ENCODE peak calls at places on chromosomes 1 and 21, in eight cellular contexts. S is IMR-90, A is OCI-LY7, W is A549, P is fibroblast of lung, O is PC-9, Z is keratinocyte, Y is neural progenitor cell. J is an unnamed sample.

GRCh38 chr1:10057305-10057704 is 24.5 kb downstream of the UBE4B start:
- DNase-seq in A (no peak), Y (no peak), O (no peak), Z (no peak), S (peak; percentile 48), P (peak; percentile 28), W (no peak), J (no peak)

GRCh38 chr1:225908773-225909172 is 15.3 kb downstream of the PYCR2 start:
- DNase-seq in W (no peak), S (no peak), Y (no peak), O (no peak), Z (no peak), A (no peak), P (no peak), J (no peak)

GRCh38 chr1:110433803-110434202 is 17.1 kb upstream of the PROK1 start:
- DNase-seq in O (peak; percentile 87), Z (no peak), S (peak; percentile 20), P (peak; percentile 17), Y (peak; percentile 74), W (peak; percentile 64), A (peak; percentile 34), J (no peak)

GRCh38 chr1:243293941-243294722 is 38.3 kb downstream of the SDCCAG8 start:
- DNase-seq in Z (no peak), P (no peak), Y (peak; percentile 3), O (no peak), S (no peak), A (no peak), W (no peak), J (no peak)

GRCh38 chr1:216447898-216448568 is 24.8 kb upstream of the USH2A start:
- DNase-seq in S (peak; percentile 43), O (no peak), P (no peak), Y (no peak), W (no peak), A (no peak), Z (no peak), J (no peak)

GRCh38 chr1:91712981-91713841 is 172.7 kb downstream of the TGFBR3 start:
- DNase-seq in Z (no peak), W (no peak), Y (no peak), P (peak; percentile 77), O (no peak), A (no peak), S (peak; percentile 78), J (no peak)

GRCh38 chr1:14969006-14969405 is 184.5 kb upstream of the TMEM51 start:
- DNase-seq in W (no peak), O (no peak), A (no peak), Y (peak; percentile 27), S (no peak), Z (no peak), P (no peak), J (peak; percentile 90)

GRCh38 chr21:33931799-33932390 is 16.3 kb upstream of the ATP5PO start:
- DNase-seq in Y (no peak), P (peak; percentile 58), Z (no peak), S (no peak), A (no peak), W (no peak), O (no peak), J (peak; percentile 47)

GRCh38 chr1:157852476-157852875 is 10.9 kb upstream of the CD5L start:
- DNase-seq in A (no peak), S (peak; percentile 34), W (no peak), P (no peak), Z (peak; percentile 32), O (no peak), Y (no peak), J (no peak)

GRCh38 chr1:62057230-62057629 is 137.4 kb upstream of the L1TD1 start:
- DNase-seq in S (no peak), O (no peak), Y (no peak), W (no peak), Z (no peak), A (no peak), P (no peak), J (no peak)

GRCh38 chr1:234486858-234487830 is 8.2 kb upstream of the TARBP1 start:
- DNase-seq in S (peak; percentile 84), O (peak; percentile 49), A (peak; percentile 77), W (peak; percentile 59), P (peak; percentile 90), Y (no peak), Z (no peak), J (peak; percentile 32)

GRCh38 chr1:159172599-159173291 is 1.3 kb downstream of the CADM3 start:
- DNase-seq in A (no peak), S (no peak), Z (no peak), P (no peak), O (no peak), W (no peak), Y (peak; percentile 69), J (no peak)

GRCh38 chr1:25906644-25907300 is 553 bp upstream of the STMN1 start:
- DNase-seq in S (no peak), Z (no peak), O (no peak), A (no peak), W (no peak), P (no peak), Y (peak; percentile 74), J (no peak)

GRCh38 chr1:91608876-91609275 is 108.2 kb downstream of the CDC7 start:
- DNase-seq in S (peak; percentile 96), P (peak; percentile 58), A (no peak), Z (peak; percentile 72), Y (no peak), W (no peak), O (no peak), J (no peak)

GRCh38 chr1:201506573-201507567 is at the start of gene CSRP1:
- DNase-seq in Z (no peak), W (peak; percentile 98), P (peak; percentile 87), Y (peak; percentile 34), S (peak; percentile 87), A (peak; percentile 87), O (peak; percentile 64), J (peak; percentile 88)

GRCh38 chr1:88684482-88685238 is 587 bp downstream of the PKN2 start:
- DNase-seq in O (peak; percentile 79), W (peak; percentile 40), Y (peak; percentile 91), Z (no peak), P (peak; percentile 47), S (peak; percentile 45), A (peak; percentile 74), J (peak; percentile 84)

GRCh38 chr1:9809122-9809521 is 14.6 kb downstream of the CLSTN1 start:
- DNase-seq in S (no peak), Y (no peak), P (no peak), W (no peak), A (peak; percentile 50), Z (peak; percentile 59), O (no peak), J (no peak)

GRCh38 chr1:84434081-84434755 is 35.9 kb downstream of the DNASE2B start:
- DNase-seq in Y (no peak), S (no peak), Z (no peak), A (no peak), W (no peak), O (no peak), P (no peak), J (no peak)

GRCh38 chr1:145960468-145961108 is 2.8 kb upstream of the LIX1L start:
- DNase-seq in O (peak; percentile 47), Z (no peak), A (no peak), S (peak; percentile 51), W (peak; percentile 91), P (peak; percentile 57), Y (peak; percentile 90), J (peak; percentile 81)

GRCh38 chr1:145690587-145691558 is 16.3 kb downstream of the PDZK1 start:
- DNase-seq in Z (no peak), Y (no peak), S (peak; percentile 82), W (no peak), O (no peak), P (peak; percentile 71), A (no peak), J (peak; percentile 63)

GRCh38 chr1:160722726-160723125 is 11.1 kb upstream of the CD48 start:
- DNase-seq in Y (peak; percentile 38), S (no peak), P (no peak), W (no peak), A (no peak), Z (no peak), O (no peak), J (peak; percentile 27)

GRCh38 chr1:24392604-24392946 is 21.0 kb downstream of the STPG1 start:
- DNase-seq in P (no peak), Z (no peak), W (no peak), S (no peak), Y (no peak), A (no peak), O (no peak), J (no peak)

GRCh38 chr1:17587693-17588047 is 48.2 kb downstream of the ARHGEF10L start:
- DNase-seq in O (peak; percentile 67), P (peak; percentile 75), A (no peak), S (peak; percentile 68), Z (no peak), Y (peak; percentile 67), W (no peak), J (no peak)

GRCh38 chr1:156813750-156814570 is 2.7 kb downstream of the SH2D2A start:
- DNase-seq in P (peak; percentile 37), Y (peak; percentile 73), W (peak; percentile 73), O (peak; percentile 56), Z (no peak), S (peak; percentile 33), A (peak; percentile 61), J (no peak)
- H3K4me1 ChIP-seq in P (peaks cover 16% of the 10 kb centered on the region), Y (peaks cover 21% of the 10 kb centered on the region), W (peaks cover 24% of the 10 kb centered on the region), O (peaks cover 44% of the 10 kb centered on the region), Z (peaks cover 48% of the 10 kb centered on the region), S (peaks cover 14% of the 10 kb centered on the region), A (peaks cover 27% of the 10 kb centered on the region), J (peaks cover 22% of the 10 kb centered on the region)

GRCh38 chr1:171250263-171250662 is 2.0 kb downstream of the FMO1 start:
- DNase-seq in A (peak; percentile 17), O (no peak), Z (no peak), S (no peak), W (no peak), P (no peak), Y (no peak), J (no peak)
- H3K4me2 ChIP-seq in A (peak overlapping the region; percentile 87), O (no peak overlapping the region), Z (no peak overlapping the region), S (no peak overlapping the region), W (no peak overlapping the region), P (no peak overlapping the region), Y (no peak overlapping the region), J (no peak overlapping the region)

GRCh38 chr1:220881918-220882891 is 3.0 kb downstream of the HLX start:
- DNase-seq in A (no peak), Y (peak; percentile 80), W (no peak), O (no peak), P (peak; percentile 82), S (peak; percentile 59), Z (no peak), J (no peak)

GRCh38 chr1:220879509-220880366 is 495 bp downstream of the HLX start:
- DNase-seq in P (peak; percentile 49), O (peak; percentile 45), Y (peak; percentile 80), W (peak; percentile 67), S (peak; percentile 51), Z (no peak), A (no peak), J (no peak)

GRCh38 chr1:220880367-220880680 is 1.1 kb downstream of the HLX start:
- DNase-seq in P (peak; percentile 17), Y (no peak), A (no peak), O (no peak), Z (no peak), S (no peak), W (no peak), J (no peak)

GRCh38 chr1:220879090-220879508 is at the start of gene HLX:
- DNase-seq in W (peak; percentile 98), A (no peak), Z (no peak), O (peak; percentile 58), S (peak; percentile 92), Y (peak; percentile 81), P (peak; percentile 95), J (no peak)

GRCh38 chr1:220880726-220881506 is 1.7 kb downstream of the HLX start:
- DNase-seq in Y (peak; percentile 67), A (no peak), O (peak; percentile 16), Z (no peak), P (peak; percentile 92), S (peak; percentile 87), W (no peak), J (no peak)
- H3K4me1 ChIP-seq in Y (peaks cover 16% of the 10 kb centered on the region), A (no peaks in the 10 kb centered on the region), O (peaks cover 6% of the 10 kb centered on the region), Z (peaks cover 10% of the 10 kb centered on the region), P (peaks cover 13% of the 10 kb centered on the region), S (peaks cover 9% of the 10 kb centered on the region), W (peaks cover 18% of the 10 kb centered on the region), J (no peaks in the 10 kb centered on the region)

GRCh38 chr1:30366914-30367313 is 356.5 kb downstream of the MATN1 start:
- DNase-seq in A (no peak), Z (no peak), W (no peak), S (no peak), P (no peak), Y (no peak), O (no peak), J (no peak)
- H3K4me2 ChIP-seq in A (no peak overlapping the region), Z (no peak overlapping the region), W (no peak overlapping the region), S (no peak overlapping the region), P (no peak overlapping the region), Y (no peak overlapping the region), O (no peak overlapping the region), J (no peak overlapping the region)